ENCODE peak calls at places on chromosomes 7 and 10, in nine cellular contexts. V is CD8-positive, alpha-beta T cell; X is transverse colon; C is tibial artery; S is HCT116; W is Panc1; E is ascending aorta; J is astrocyte; Y is thoracic aorta. I is an unnamed sample. For H3K4me1 and H3K9me3, the result is how much of the 10 kb centered on the place peaks cover.

GRCh38 chr10:121519901-121520500 is 78.2 kb downstream of the FGFR2 start:
- DNase-seq in V (no peak), X (no peak), C (no peak), S (no peak), W (no peak), E (no peak), J (no peak), Y (no peak), I (no peak)

GRCh38 chr7:95772771-95773581 is 622 bp downstream of the DYNC1I1 start:
- DNase-seq in V (no peak), X (peak), C (peak), S (no peak), W (no peak), E (peak), J (peak), Y (peak), I (no peak)

GRCh38 chr7:27078616-27079233 is 17.1 kb downstream of the HOXA1 start:
- DNase-seq in V (no peak), X (no peak), C (no peak), S (no peak), W (no peak), E (no peak), J (no peak), Y (no peak), I (no peak)

GRCh38 chr10:61993676-61994401 is 92.3 kb downstream of the ARID5B start:
- DNase-seq in V (no peak), X (no peak), C (no peak), S (no peak), W (no peak), E (no peak), J (peak), Y (no peak), I (no peak)

GRCh38 chr7:151291206-151291605 is 42.7 kb upstream of the SMARCD3 start:
- DNase-seq in V (no peak), X (no peak), C (no peak), S (no peak), W (no peak), E (peak), J (no peak), Y (no peak), I (no peak)

GRCh38 chr7:152122540-152122939 is 97.1 kb downstream of the GALNT11 start:
- DNase-seq in V (no peak), X (no peak), C (no peak), S (no peak), W (no peak), E (no peak), J (no peak), Y (no peak), I (no peak)

GRCh38 chr10:113644185-113645120 is 19.4 kb downstream of the NRAP start:
- DNase-seq in V (no peak), X (peak), C (no peak), S (no peak), W (no peak), E (no peak), J (peak), Y (no peak), I (no peak)

GRCh38 chr7:38630720-38631673 is at the start of gene AMPH:
- DNase-seq in V (no peak), X (peak), C (peak), S (no peak), W (no peak), E (no peak), J (peak), Y (no peak), I (no peak)

GRCh38 chr10:72277340-72277995 is 3.7 kb downstream of the DDIT4 start:
- DNase-seq in V (no peak), X (no peak), C (no peak), S (no peak), W (no peak), E (no peak), J (no peak), Y (no peak), I (no peak)

GRCh38 chr10:16941865-16942264 is 124.6 kb upstream of the RSU1 start:
- DNase-seq in V (no peak), X (no peak), C (no peak), S (no peak), W (no peak), E (no peak), J (peak), Y (no peak), I (no peak)

GRCh38 chr7:64687249-64687648 is 21.3 kb downstream of the ZNF107 start:
- DNase-seq in V (no peak), X (no peak), C (no peak), S (no peak), W (no peak), E (no peak), J (no peak), Y (no peak), I (no peak)

GRCh38 chr10:46517541-46517940 is 38.9 kb downstream of the GPRIN2 start:
- DNase-seq in V (no peak), X (no peak), C (no peak), S (no peak), W (no peak), E (peak), J (no peak), Y (no peak), I (no peak)

GRCh38 chr10:69328346-69328687 is 50.0 kb downstream of the HK1 start:
- DNase-seq in V (no peak), X (no peak), C (no peak), S (no peak), W (no peak), E (no peak), J (no peak), Y (no peak), I (no peak)
- H3K27ac ChIP-seq in V (no peak), X (peak), C (peak), S (no peak), W (peak), E (peak), J (peak), Y (peak), I (peak)

DNA sequence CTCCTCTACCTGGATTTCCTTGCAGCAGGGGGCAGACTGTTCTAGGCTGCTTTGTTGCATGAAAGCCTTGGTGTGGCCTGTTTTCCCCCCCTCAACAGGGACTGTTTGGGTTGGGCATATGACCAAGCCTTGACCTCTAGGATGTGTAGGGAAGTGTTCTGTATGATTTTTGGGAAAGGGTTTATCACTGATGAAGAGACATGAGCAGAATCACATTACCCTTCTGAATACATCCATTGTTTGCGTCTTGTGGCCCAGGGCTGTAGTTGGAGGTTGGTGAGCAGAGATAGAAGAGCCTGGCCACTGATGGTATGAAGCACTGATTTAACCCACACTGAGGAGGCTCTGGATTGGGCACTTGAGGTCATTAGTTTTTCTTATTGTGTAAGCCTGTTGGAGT is 26.6 kb downstream of the ZNF12 start:
- DNase-seq in V (no peak), X (no peak), C (no peak), S (no peak), W (no peak), E (no peak), J (no peak), Y (no peak), I (no peak)
- H3K4me1 ChIP-seq in V (under half), X (under half), C (under half), S (under half), W (under half), E (under half), J (under half), Y (under half), I (under half)

GRCh38 chr7:84194484-84195260 is at the start of gene SEMA3A:
- DNase-seq in V (peak), X (peak), C (peak), S (peak), W (no peak), E (no peak), J (peak), Y (no peak), I (no peak)
- H3K9me3 ChIP-seq in V (under half), X (under half), C (under half), S (under half), W (under half), E (under half), J (under half), Y (under half), I (under half)

GRCh38 chr10:131173484-131174210 is 137.9 kb downstream of the TCERG1L start:
- DNase-seq in V (no peak), X (no peak), C (no peak), S (no peak), W (no peak), E (no peak), J (no peak), Y (no peak), I (no peak)

GRCh38 chr10:131174651-131175540 is 136.6 kb downstream of the TCERG1L start:
- DNase-seq in V (no peak), X (no peak), C (no peak), S (no peak), W (no peak), E (peak), J (no peak), Y (no peak), I (no peak)

GRCh38 chr10:131172433-131172832 is 139.1 kb downstream of the TCERG1L start:
- DNase-seq in V (no peak), X (no peak), C (no peak), S (no peak), W (no peak), E (peak), J (no peak), Y (no peak), I (no peak)

GRCh38 chr10:131175891-131176290 is 135.6 kb downstream of the TCERG1L start:
- DNase-seq in V (no peak), X (no peak), C (no peak), S (no peak), W (no peak), E (no peak), J (no peak), Y (no peak), I (no peak)

GRCh38 chr10:131174211-131174565 is 137.3 kb downstream of the TCERG1L start:
- DNase-seq in V (no peak), X (no peak), C (no peak), S (no peak), W (no peak), E (no peak), J (no peak), Y (no peak), I (no peak)
- H3K27ac ChIP-seq in V (no peak), X (no peak), C (no peak), S (no peak), W (no peak), E (no peak), J (no peak), Y (no peak), I (no peak)

GRCh38 chr10:132334883-132335188 is 2.8 kb downstream of the LRRC27 start:
- DNase-seq in V (no peak), X (no peak), C (no peak), S (no peak), W (no peak), E (no peak), J (no peak), Y (no peak), I (no peak)

GRCh38 chr10:132337019-132337418 is 5.0 kb downstream of the LRRC27 start:
- DNase-seq in V (no peak), X (no peak), C (no peak), S (no peak), W (no peak), E (no peak), J (peak), Y (no peak), I (no peak)

GRCh38 chr10:132338876-132339275 is 6.9 kb downstream of the LRRC27 start:
- DNase-seq in V (no peak), X (no peak), C (no peak), S (no peak), W (no peak), E (no peak), J (no peak), Y (no peak), I (no peak)

GRCh38 chr10:132335189-132336063 is 3.4 kb downstream of the LRRC27 start:
- DNase-seq in V (no peak), X (peak), C (peak), S (no peak), W (no peak), E (no peak), J (no peak), Y (no peak), I (no peak)

DNA sequence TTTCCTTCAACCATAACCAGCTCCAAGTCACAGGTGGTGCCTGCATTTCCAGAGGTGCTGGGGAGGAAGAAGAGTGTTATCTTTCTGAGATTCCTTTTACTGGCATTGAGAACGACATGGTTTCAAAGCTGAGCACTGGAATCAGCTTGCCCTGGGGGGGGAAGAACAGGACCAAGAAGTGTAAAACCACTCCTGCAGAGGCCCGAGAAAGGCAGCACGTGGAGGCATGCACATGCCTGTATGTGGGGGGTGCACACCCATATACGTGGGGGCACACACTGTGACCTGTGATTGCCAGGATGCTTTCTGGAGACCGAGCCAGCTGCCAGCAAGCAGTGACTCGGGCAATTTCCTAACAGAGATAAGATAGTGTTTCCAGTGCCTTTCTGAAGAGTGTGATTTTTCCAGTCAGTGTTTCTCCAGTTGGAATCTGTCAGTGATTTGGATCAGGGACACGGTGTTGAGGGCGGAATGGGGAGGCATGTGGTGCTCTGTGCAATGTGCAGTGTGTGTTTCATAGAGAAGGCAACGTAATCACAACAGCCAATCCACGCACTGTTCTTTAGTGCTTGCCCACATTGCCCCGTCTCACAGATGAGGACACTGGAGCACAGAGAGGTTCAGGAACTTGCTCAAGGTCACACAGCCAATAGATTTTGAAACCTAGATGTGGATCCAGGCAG is 4.2 kb downstream of the LRRC27 start:
- DNase-seq in V (no peak), X (no peak), C (no peak), S (no peak), W (no peak), E (no peak), J (no peak), Y (no peak), I (no peak)
- H3K4me1 ChIP-seq in V (under half), X (under half), C (under half), S (under half), W (under half), E (under half), J (under half), Y (under half), I (under half)

GRCh38 chr10:133460208-133460769 is 6.5 kb downstream of the SCART1 start:
- DNase-seq in V (no peak), X (no peak), C (no peak), S (no peak), W (no peak), E (no peak), J (no peak), Y (no peak), I (no peak)

GRCh38 chr10:133457100-133457841 is 3.5 kb downstream of the SCART1 start:
- DNase-seq in V (no peak), X (no peak), C (no peak), S (no peak), W (no peak), E (no peak), J (no peak), Y (no peak), I (no peak)

GRCh38 chr10:133458021-133458709 is 4.4 kb downstream of the SCART1 start:
- DNase-seq in V (no peak), X (no peak), C (no peak), S (no peak), W (no peak), E (no peak), J (no peak), Y (no peak), I (no peak)

GRCh38 chr10:133459454-133460207 is 5.9 kb downstream of the SCART1 start:
- DNase-seq in V (no peak), X (no peak), C (no peak), S (no peak), W (no peak), E (peak), J (no peak), Y (no peak), I (no peak)

DNA sequence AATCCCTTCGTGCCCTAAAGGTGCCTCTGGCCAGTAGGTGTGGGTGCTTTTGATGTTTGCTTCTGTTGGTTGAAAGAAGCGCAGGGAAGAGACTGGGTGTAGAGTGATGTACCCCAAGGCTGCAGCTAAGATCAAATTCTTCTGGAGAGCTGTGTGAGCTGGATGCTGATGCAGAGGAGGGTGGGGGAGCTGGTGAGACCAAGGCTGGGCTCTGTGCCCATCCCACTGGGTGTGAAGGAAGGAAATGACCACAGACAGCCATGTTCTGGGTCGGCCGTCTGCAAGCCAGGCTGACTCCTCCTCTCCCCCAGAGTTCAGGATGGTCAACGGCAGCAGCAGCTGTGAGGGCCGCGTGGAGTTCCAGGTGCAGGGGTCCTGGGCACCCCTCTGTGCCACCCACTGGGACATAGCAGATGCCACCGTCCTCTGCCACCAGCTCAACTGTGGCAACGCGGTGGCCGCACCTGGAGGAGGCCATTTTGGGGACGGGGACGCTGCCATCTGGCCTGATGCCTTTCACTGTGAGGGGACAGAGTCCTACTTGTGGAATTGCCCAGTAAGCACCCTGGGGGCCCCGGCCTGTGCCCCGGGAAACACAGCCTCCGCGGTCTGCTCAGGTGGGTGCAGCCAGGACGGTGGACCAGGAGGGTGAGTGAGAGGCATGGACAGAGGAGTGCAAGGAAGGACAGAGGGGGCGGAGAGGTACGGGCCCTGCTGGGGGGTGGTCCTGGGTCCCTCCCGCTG is 5.1 kb downstream of the SCART1 start:
- DNase-seq in V (no peak), X (no peak), C (no peak), S (no peak), W (no peak), E (peak), J (no peak), Y (no peak), I (no peak)
- H3K9me3 ChIP-seq in V (under half), X (under half), C (under half), S (under half), W (under half), E (under half), J (under half), Y (under half), I (under half)

DNA sequence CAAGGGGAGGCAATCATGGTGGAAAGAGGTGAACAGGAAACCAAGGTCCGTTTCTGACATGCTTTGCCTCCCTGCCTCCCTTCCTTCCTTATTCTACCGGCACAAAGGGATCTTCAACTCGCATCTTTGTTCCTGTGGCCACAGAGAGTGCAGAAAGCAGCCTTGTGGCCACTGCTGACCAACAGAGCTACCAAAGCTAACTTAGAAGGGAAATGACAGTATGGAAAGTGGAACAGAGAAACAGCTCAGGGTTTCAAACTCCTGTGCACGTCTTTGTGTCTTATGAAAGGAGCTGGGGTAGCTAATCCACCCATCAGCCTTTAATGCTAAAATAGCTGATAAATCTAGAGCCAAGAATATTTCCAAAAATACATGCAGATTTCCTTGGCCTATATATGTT is 588.0 kb downstream of the SORCS1 start:
- DNase-seq in V (no peak), X (no peak), C (no peak), S (no peak), W (no peak), E (no peak), J (no peak), Y (no peak), I (no peak)
- H3K27ac ChIP-seq in V (no peak), X (no peak), C (no peak), S (no peak), W (no peak), E (no peak), J (no peak), Y (no peak), I (no peak)

GRCh38 chr10:124721295-124722052 is 22.7 kb downstream of the FAM53B start:
- DNase-seq in V (no peak), X (peak), C (peak), S (no peak), W (no peak), E (peak), J (no peak), Y (no peak), I (no peak)
- H3K4me1 ChIP-seq in V (half or more), X (half or more), C (under half), S (under half), W (under half), E (under half), J (under half), Y (under half), I (half or more)

GRCh38 chr10:130429809-130430208 is 293.6 kb downstream of the GLRX3 start:
- DNase-seq in V (no peak), X (no peak), C (no peak), S (no peak), W (no peak), E (no peak), J (no peak), Y (no peak), I (no peak)
- H3K9me3 ChIP-seq in V (under half), X (under half), C (under half), S (under half), W (under half), E (under half), J (under half), Y (under half), I (under half)

GRCh38 chr7:143265017-143265693 is 1.9 kb downstream of the GSTK1 start:
- DNase-seq in V (no peak), X (no peak), C (no peak), S (no peak), W (no peak), E (no peak), J (no peak), Y (no peak), I (no peak)
- H3K27ac ChIP-seq in V (no peak), X (peak), C (no peak), S (no peak), W (no peak), E (peak), J (no peak), Y (no peak), I (no peak)

I was measured in esophagus squamous epithelium.